ENCODE peak calls at places on chromosomes 12 and 14, in nine cellular contexts. One of them, this sample, is unnamed.

GRCh38 chr12:12194206-12194605 is 72.6 kb downstream of the LRP6 start:
- DNase-seq in upper lobe of left lung: no peak
- DNase-seq in GM12892: no peak
- DNase-seq in prostate gland: no peak
- DNase-seq in H1: no peak
- DNase-seq in breast epithelium: no peak
- DNase-seq in SK-N-MC: no peak
- DNase-seq in stomach: no peak
- DNase-seq in sigmoid colon: no peak
- DNase-seq in this sample: no peak

GRCh38 chr14:70999117-70999516 is 91.9 kb downstream of the PCNX1 start:
- DNase-seq in upper lobe of left lung: no peak
- DNase-seq in GM12892: no peak
- DNase-seq in prostate gland: no peak
- DNase-seq in H1: no peak
- DNase-seq in breast epithelium: no peak
- DNase-seq in SK-N-MC: no peak
- DNase-seq in stomach: no peak
- DNase-seq in sigmoid colon: no peak
- DNase-seq in this sample: no peak

GRCh38 chr14:32588448-32589320 is 259.6 kb downstream of the AKAP6 start:
- DNase-seq in upper lobe of left lung: no peak
- DNase-seq in GM12892: no peak
- DNase-seq in prostate gland: no peak
- DNase-seq in H1: no peak
- DNase-seq in breast epithelium: no peak
- DNase-seq in SK-N-MC: peak
- DNase-seq in stomach: no peak
- DNase-seq in sigmoid colon: no peak
- DNase-seq in this sample: no peak

GRCh38 chr12:124563401-124563800 is 4.0 kb downstream of the NCOR2 start:
- DNase-seq in upper lobe of left lung: no peak
- DNase-seq in GM12892: no peak
- DNase-seq in prostate gland: no peak
- DNase-seq in H1: no peak
- DNase-seq in breast epithelium: no peak
- DNase-seq in SK-N-MC: no peak
- DNase-seq in stomach: no peak
- DNase-seq in sigmoid colon: no peak
- DNase-seq in this sample: no peak

GRCh38 chr14:100888789-100889315 is 14.7 kb downstream of the RTL1 start:
- DNase-seq in upper lobe of left lung: no peak
- DNase-seq in GM12892: no peak
- DNase-seq in prostate gland: no peak
- DNase-seq in H1: no peak
- DNase-seq in breast epithelium: no peak
- DNase-seq in SK-N-MC: peak
- DNase-seq in stomach: no peak
- DNase-seq in sigmoid colon: no peak
- DNase-seq in this sample: no peak

GRCh38 chr12:13038491-13039161 is 5.6 kb upstream of the FAM234B start:
- DNase-seq in upper lobe of left lung: no peak
- DNase-seq in GM12892: no peak
- DNase-seq in prostate gland: no peak
- DNase-seq in H1: no peak
- DNase-seq in breast epithelium: no peak
- DNase-seq in SK-N-MC: no peak
- DNase-seq in stomach: no peak
- DNase-seq in sigmoid colon: no peak
- DNase-seq in this sample: no peak

GRCh38 chr14:35335388-35336092 is 43.4 kb downstream of the PSMA6 start:
- DNase-seq in upper lobe of left lung: peak
- DNase-seq in GM12892: no peak
- DNase-seq in prostate gland: no peak
- DNase-seq in H1: peak
- DNase-seq in breast epithelium: no peak
- DNase-seq in SK-N-MC: no peak
- DNase-seq in stomach: peak
- DNase-seq in sigmoid colon: peak
- DNase-seq in this sample: no peak

GRCh38 chr12:5232826-5233500 is 189.3 kb downstream of the KCNA5 start:
- DNase-seq in upper lobe of left lung: no peak
- DNase-seq in GM12892: no peak
- DNase-seq in prostate gland: no peak
- DNase-seq in H1: no peak
- DNase-seq in breast epithelium: no peak
- DNase-seq in SK-N-MC: no peak
- DNase-seq in stomach: no peak
- DNase-seq in sigmoid colon: no peak
- DNase-seq in this sample: no peak

GRCh38 chr12:121812320-121812871 is 8.6 kb downstream of the SETD1B start:
- DNase-seq in upper lobe of left lung: peak
- DNase-seq in GM12892: peak
- DNase-seq in prostate gland: peak
- DNase-seq in H1: peak
- DNase-seq in breast epithelium: peak
- DNase-seq in SK-N-MC: no peak
- DNase-seq in stomach: peak
- DNase-seq in sigmoid colon: peak
- DNase-seq in this sample: no peak

GRCh38 chr14:21101802-21102413 is 1.0 kb downstream of the TMEM253 start:
- DNase-seq in upper lobe of left lung: no peak
- DNase-seq in GM12892: no peak
- DNase-seq in prostate gland: no peak
- DNase-seq in H1: no peak
- DNase-seq in breast epithelium: no peak
- DNase-seq in SK-N-MC: no peak
- DNase-seq in stomach: no peak
- DNase-seq in sigmoid colon: no peak
- DNase-seq in this sample: no peak

GRCh38 chr12:27970391-27970980 is 2.0 kb downstream of the PTHLH start:
- DNase-seq in upper lobe of left lung: no peak
- DNase-seq in GM12892: no peak
- DNase-seq in prostate gland: no peak
- DNase-seq in H1: peak
- DNase-seq in breast epithelium: no peak
- DNase-seq in SK-N-MC: no peak
- DNase-seq in stomach: no peak
- DNase-seq in sigmoid colon: peak
- DNase-seq in this sample: no peak

GRCh38 chr12:46751173-46751572 is 74.6 kb downstream of the SLC38A4 start:
- DNase-seq in upper lobe of left lung: no peak
- DNase-seq in GM12892: no peak
- DNase-seq in prostate gland: no peak
- DNase-seq in H1: no peak
- DNase-seq in breast epithelium: no peak
- DNase-seq in SK-N-MC: peak
- DNase-seq in stomach: no peak
- DNase-seq in sigmoid colon: no peak
- DNase-seq in this sample: no peak

GRCh38 chr12:45208604-45209487 is 7.0 kb upstream of the ANO6 start:
- DNase-seq in upper lobe of left lung: no peak
- DNase-seq in GM12892: no peak
- DNase-seq in prostate gland: no peak
- DNase-seq in H1: no peak
- DNase-seq in breast epithelium: no peak
- DNase-seq in SK-N-MC: no peak
- DNase-seq in stomach: no peak
- DNase-seq in sigmoid colon: no peak
- DNase-seq in this sample: no peak

GRCh38 chr14:52325632-52326031 is 11.5 kb downstream of the PTGER2 start:
- DNase-seq in upper lobe of left lung: no peak
- DNase-seq in GM12892: no peak
- DNase-seq in prostate gland: no peak
- DNase-seq in H1: no peak
- DNase-seq in breast epithelium: no peak
- DNase-seq in SK-N-MC: no peak
- DNase-seq in stomach: no peak
- DNase-seq in sigmoid colon: no peak
- DNase-seq in this sample: no peak
- TF ChIP-seq POLR2AphosphoS5 in upper lobe of left lung: no peak
- TF ChIP-seq POLR2AphosphoS5 in GM12892: no peak
- TF ChIP-seq POLR2AphosphoS5 in prostate gland: peak
- TF ChIP-seq POLR2AphosphoS5 in H1: no peak
- TF ChIP-seq POLR2AphosphoS5 in breast epithelium: no peak
- TF ChIP-seq POLR2AphosphoS5 in SK-N-MC: no peak
- TF ChIP-seq POLR2AphosphoS5 in stomach: peak
- TF ChIP-seq POLR2AphosphoS5 in sigmoid colon: peak
- TF ChIP-seq POLR2AphosphoS5 in this sample: no peak

GRCh38 chr14:104800600-104801283 is at the start of gene ZBTB42:
- DNase-seq in upper lobe of left lung: peak
- DNase-seq in GM12892: peak
- DNase-seq in prostate gland: peak
- DNase-seq in H1: peak
- DNase-seq in breast epithelium: peak
- DNase-seq in SK-N-MC: no peak
- DNase-seq in stomach: peak
- DNase-seq in sigmoid colon: peak
- DNase-seq in this sample: peak

GRCh38 chr14:104798300-104799238 is 2.3 kb upstream of the ZBTB42 start:
- DNase-seq in upper lobe of left lung: no peak
- DNase-seq in GM12892: no peak
- DNase-seq in prostate gland: no peak
- DNase-seq in H1: no peak
- DNase-seq in breast epithelium: no peak
- DNase-seq in SK-N-MC: no peak
- DNase-seq in stomach: no peak
- DNase-seq in sigmoid colon: no peak
- DNase-seq in this sample: no peak

GRCh38 chr14:104799239-104799599 is 1.7 kb upstream of the ZBTB42 start:
- DNase-seq in upper lobe of left lung: no peak
- DNase-seq in GM12892: no peak
- DNase-seq in prostate gland: no peak
- DNase-seq in H1: no peak
- DNase-seq in breast epithelium: no peak
- DNase-seq in SK-N-MC: no peak
- DNase-seq in stomach: no peak
- DNase-seq in sigmoid colon: no peak
- DNase-seq in this sample: peak

GRCh38 chr14:104801284-104802119 is 601 bp downstream of the ZBTB42 start:
- DNase-seq in upper lobe of left lung: peak
- DNase-seq in GM12892: no peak
- DNase-seq in prostate gland: no peak
- DNase-seq in H1: peak
- DNase-seq in breast epithelium: no peak
- DNase-seq in SK-N-MC: no peak
- DNase-seq in stomach: peak
- DNase-seq in sigmoid colon: no peak
- DNase-seq in this sample: peak

DNA sequence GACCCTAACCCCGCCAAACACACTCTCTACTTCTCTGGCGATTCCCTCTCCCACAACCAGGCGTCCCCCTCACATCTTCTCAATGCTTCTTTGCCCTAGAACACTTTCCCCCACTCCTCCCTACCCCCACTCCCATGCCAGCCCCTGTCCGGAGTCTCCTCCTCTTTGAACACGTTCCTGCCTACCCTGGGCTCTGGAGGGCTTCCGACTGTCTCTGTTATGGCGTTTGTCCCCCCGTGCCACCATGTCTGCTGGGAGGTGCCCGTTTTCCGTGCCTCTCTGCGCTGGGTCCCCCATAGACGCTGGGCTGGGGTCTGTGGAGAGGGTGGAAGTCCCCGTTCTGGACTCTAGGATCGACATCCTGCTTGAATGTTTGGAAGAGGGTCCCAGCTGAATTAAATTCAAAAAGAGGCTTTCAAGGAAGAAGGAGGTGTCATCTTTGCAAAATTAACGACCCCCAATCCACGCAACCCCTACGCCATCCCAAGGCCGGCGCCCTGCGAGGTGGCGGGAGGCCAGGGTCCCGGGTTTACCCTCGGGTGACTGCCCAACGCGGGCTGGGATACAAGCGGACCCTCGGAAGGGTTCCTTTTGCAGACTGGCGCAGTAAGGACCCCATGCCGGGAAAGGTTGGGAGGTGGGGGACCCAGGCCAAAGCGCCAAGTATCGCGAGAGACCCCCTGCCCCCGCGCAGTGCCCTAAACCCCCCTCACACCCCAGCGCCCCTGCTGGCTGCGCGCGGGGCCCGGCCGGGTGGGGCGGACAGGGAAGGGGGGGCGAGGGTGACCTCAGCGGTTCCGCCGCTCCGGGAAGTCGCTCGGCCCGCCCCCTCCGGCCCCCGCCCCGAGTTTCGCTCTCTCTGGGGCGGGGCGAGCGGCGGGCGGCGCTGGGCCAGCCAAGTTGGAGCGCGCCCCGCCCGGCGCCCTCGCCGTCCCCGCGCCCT is 973 bp upstream of the ZBTB42 start:
- DNase-seq in upper lobe of left lung: peak
- DNase-seq in GM12892: peak
- DNase-seq in prostate gland: peak
- DNase-seq in H1: peak
- DNase-seq in breast epithelium: peak
- DNase-seq in SK-N-MC: no peak
- DNase-seq in stomach: peak
- DNase-seq in sigmoid colon: peak
- DNase-seq in this sample: peak
- TF ChIP-seq POLR2AphosphoS5 in upper lobe of left lung: peak
- TF ChIP-seq POLR2AphosphoS5 in GM12892: no peak
- TF ChIP-seq POLR2AphosphoS5 in prostate gland: peak
- TF ChIP-seq POLR2AphosphoS5 in H1: no peak
- TF ChIP-seq POLR2AphosphoS5 in breast epithelium: peak
- TF ChIP-seq POLR2AphosphoS5 in SK-N-MC: no peak
- TF ChIP-seq POLR2AphosphoS5 in stomach: peak
- TF ChIP-seq POLR2AphosphoS5 in sigmoid colon: peak
- TF ChIP-seq POLR2AphosphoS5 in this sample: peak

GRCh38 chr12:104355630-104356029 is 52.1 kb downstream of the EID3 start:
- DNase-seq in upper lobe of left lung: no peak
- DNase-seq in GM12892: no peak
- DNase-seq in prostate gland: no peak
- DNase-seq in H1: peak
- DNase-seq in breast epithelium: no peak
- DNase-seq in SK-N-MC: no peak
- DNase-seq in stomach: no peak
- DNase-seq in sigmoid colon: peak
- DNase-seq in this sample: no peak
- TF ChIP-seq POLR2AphosphoS5 in upper lobe of left lung: no peak
- TF ChIP-seq POLR2AphosphoS5 in GM12892: no peak
- TF ChIP-seq POLR2AphosphoS5 in prostate gland: no peak
- TF ChIP-seq POLR2AphosphoS5 in H1: no peak
- TF ChIP-seq POLR2AphosphoS5 in breast epithelium: no peak
- TF ChIP-seq POLR2AphosphoS5 in SK-N-MC: peak
- TF ChIP-seq POLR2AphosphoS5 in stomach: no peak
- TF ChIP-seq POLR2AphosphoS5 in sigmoid colon: peak
- TF ChIP-seq POLR2AphosphoS5 in this sample: peak

DNA sequence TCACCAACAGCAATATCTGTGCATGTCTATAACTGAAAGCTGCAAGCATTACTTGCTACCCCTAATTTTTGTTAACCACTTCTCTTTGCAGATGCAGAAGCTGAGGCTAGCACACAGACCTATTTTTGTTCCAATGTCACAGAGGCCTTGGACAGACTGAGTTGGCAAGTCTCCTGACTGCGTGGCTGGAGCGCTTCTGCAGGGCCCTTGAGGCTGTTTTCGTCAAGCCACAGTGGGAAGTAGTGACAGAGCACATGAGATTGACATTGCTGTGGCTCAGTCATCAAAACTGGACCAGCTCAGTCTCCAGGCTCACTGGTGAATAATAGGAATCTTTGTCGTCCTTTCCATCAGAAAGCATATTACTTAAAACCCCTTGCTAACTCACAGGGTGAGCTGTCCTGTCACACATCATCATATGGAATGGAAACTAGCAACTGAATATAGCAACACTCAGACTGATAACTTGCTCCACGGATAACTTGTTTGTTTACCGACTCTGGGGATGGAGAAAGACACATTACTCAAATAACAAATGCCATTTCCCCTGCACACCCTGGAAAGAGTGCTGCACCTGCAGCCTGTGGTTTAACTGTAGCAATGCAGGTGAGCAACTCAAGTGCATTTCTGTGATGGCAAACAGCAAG is 43.6 kb upstream of the DDX11 start:
- DNase-seq in upper lobe of left lung: no peak
- DNase-seq in GM12892: no peak
- DNase-seq in prostate gland: no peak
- DNase-seq in H1: peak
- DNase-seq in breast epithelium: no peak
- DNase-seq in SK-N-MC: no peak
- DNase-seq in stomach: no peak
- DNase-seq in sigmoid colon: no peak
- DNase-seq in this sample: no peak
- TF ChIP-seq POLR2AphosphoS5 in upper lobe of left lung: no peak
- TF ChIP-seq POLR2AphosphoS5 in GM12892: no peak
- TF ChIP-seq POLR2AphosphoS5 in prostate gland: no peak
- TF ChIP-seq POLR2AphosphoS5 in H1: no peak
- TF ChIP-seq POLR2AphosphoS5 in breast epithelium: no peak
- TF ChIP-seq POLR2AphosphoS5 in SK-N-MC: no peak
- TF ChIP-seq POLR2AphosphoS5 in stomach: no peak
- TF ChIP-seq POLR2AphosphoS5 in sigmoid colon: no peak
- TF ChIP-seq POLR2AphosphoS5 in this sample: no peak